ENCODE peak calls at places on chromosome 2, in four cellular contexts. Z is Peyer's patch; G is activated naive CD4-positive, alpha-beta T cell treated with anti-CD3 and anti-CD28 coated beads, Interleukin-2, amount 50 U/mL, for 16 hours; K is GF-D8. T is an unnamed sample.

GRCh38 chr2:120346034-120346666 is at the start of gene INHBB:
- DNase-seq in K (no peak), G (no peak), Z (no peak), T (no peak)

GRCh38 chr2:235045336-235045972 is 93.6 kb downstream of the SH3BP4 start:
- DNase-seq in G (no peak), Z (no peak), K (no peak), T (peak; percentile 41)

GRCh38 chr2:107595749-107596148 is 230.9 kb upstream of the RGPD4 start:
- DNase-seq in K (no peak), Z (no peak), G (no peak), T (no peak)

GRCh38 chr2:133579295-133579694 is 11.0 kb upstream of the NCKAP5 start:
- DNase-seq in K (no peak), G (no peak), Z (peak; percentile 74), T (peak; percentile 49)

GRCh38 chr2:127591221-127591923 is 54.6 kb upstream of the GPR17 start:
- DNase-seq in G (peak; percentile 75), K (peak; percentile 24), Z (no peak), T (no peak)

GRCh38 chr2:28390857-28391563 is 1.6 kb upstream of the FOSL2 start:
- DNase-seq in Z (peak; percentile 92), G (no peak), K (no peak), T (peak; percentile 83)

GRCh38 chr2:99725810-99726209 is 236.0 kb upstream of the REV1 start:
- DNase-seq in G (no peak), K (no peak), Z (no peak), T (no peak)

GRCh38 chr2:219440388-219441256 is 6.0 kb downstream of the SPEG start:
- DNase-seq in Z (no peak), G (no peak), K (no peak), T (no peak)

GRCh38 chr2:97761192-97761591 is 47.8 kb downstream of the ZAP70 start:
- DNase-seq in K (no peak), G (peak; percentile 41), Z (no peak), T (no peak)

GRCh38 chr2:224506494-224506893 is 78.7 kb downstream of the CUL3 start:
- DNase-seq in G (no peak), K (no peak), Z (no peak), T (no peak)

GRCh38 chr2:30694286-30695055 is 112.8 kb downstream of the CAPN13 start:
- DNase-seq in G (no peak), Z (no peak), K (no peak), T (no peak)

GRCh38 chr2:28359222-28360065 is 33.2 kb upstream of the FOSL2 start:
- DNase-seq in K (peak; percentile 87), Z (peak; percentile 78), G (peak; percentile 55), T (peak; percentile 75)

GRCh38 chr2:130987519-130988425 is 105.5 kb downstream of the FAM168B start:
- DNase-seq in K (no peak), G (no peak), Z (no peak), T (no peak)

GRCh38 chr2:216570357-216570756 is 62.9 kb upstream of the IGFBP2 start:
- DNase-seq in K (no peak), G (no peak), Z (no peak), T (no peak)

GRCh38 chr2:124911560-124911959 is 886.5 kb downstream of the CNTNAP5 start:
- DNase-seq in Z (no peak), G (no peak), K (no peak), T (no peak)

GRCh38 chr2:126750506-126750905 is 94.5 kb downstream of the GYPC start:
- DNase-seq in Z (no peak), G (no peak), K (no peak), T (no peak)

GRCh38 chr2:235641333-235641732 is 147.5 kb downstream of the AGAP1 start:
- DNase-seq in G (no peak), K (no peak), Z (no peak), T (no peak)